ENCODE peak calls at places on chromosomes 12 and 14, in five cellular contexts. Y is mesendoderm, P is testis, L is lung, R is GM23248. E is an unnamed sample.

GRCh38 chr14:31944256-31945073 is 132.6 kb upstream of the ARHGAP5 start:
- DNase-seq in Y (no peak), P (no peak), L (no peak), R (no peak), E (no peak)

GRCh38 chr14:73833024-73833423 is 18.6 kb upstream of the PTGR2 start:
- DNase-seq in Y (peak; percentile 32), P (no peak), L (no peak), R (peak; percentile 65), E (no peak)

GRCh38 chr12:11347810-11348209 is 37.6 kb upstream of the PRB4 start:
- DNase-seq in Y (peak; percentile 3), P (no peak), L (no peak), R (no peak), E (no peak)

GRCh38 chr12:76549131-76549530 is 10.4 kb downstream of the OSBPL8 start:
- DNase-seq in Y (no peak), P (no peak), L (no peak), R (peak; percentile 33), E (no peak)

GRCh38 chr12:120669055-120669828 is 17.7 kb upstream of the MLEC start:
- DNase-seq in Y (no peak), P (peak; percentile 85), L (no peak), R (peak; percentile 83), E (no peak)

GRCh38 chr12:10226740-10227139 is 14.1 kb downstream of the GABARAPL1 start:
- DNase-seq in Y (no peak), P (no peak), L (no peak), R (no peak), E (no peak)

GRCh38 chr14:73167727-73168126 is 31.4 kb downstream of the PSEN1 start:
- DNase-seq in Y (no peak), P (no peak), L (no peak), R (no peak), E (no peak)

GRCh38 chr12:109523071-109523470 is 45.6 kb downstream of the UBE3B start:
- DNase-seq in Y (no peak), P (no peak), L (no peak), R (no peak), E (no peak)

GRCh38 chr12:10196210-10196609 is 16.5 kb upstream of the GABARAPL1 start:
- DNase-seq in Y (no peak), P (no peak), L (no peak), R (no peak), E (no peak)

GRCh38 chr14:64758025-64758521 is 53.8 kb downstream of the PLEKHG3 start:
- DNase-seq in Y (peak; percentile 88), P (no peak), L (no peak), R (peak; percentile 35), E (no peak)

GRCh38 chr12:87995581-87996178 is 33.5 kb downstream of the C12orf50 start:
- DNase-seq in Y (peak; percentile 80), P (peak; percentile 73), L (peak; percentile 51), R (peak; percentile 78), E (no peak)

GRCh38 chr14:83870556-83870955 is 1659.4 kb upstream of the FLRT2 start:
- DNase-seq in Y (no peak), P (no peak), L (no peak), R (no peak), E (no peak)

GRCh38 chr12:24822121-24822899 is 126.6 kb downstream of the BCAT1 start:
- DNase-seq in Y (no peak), P (no peak), L (no peak), R (peak; percentile 76), E (no peak)

DNA sequence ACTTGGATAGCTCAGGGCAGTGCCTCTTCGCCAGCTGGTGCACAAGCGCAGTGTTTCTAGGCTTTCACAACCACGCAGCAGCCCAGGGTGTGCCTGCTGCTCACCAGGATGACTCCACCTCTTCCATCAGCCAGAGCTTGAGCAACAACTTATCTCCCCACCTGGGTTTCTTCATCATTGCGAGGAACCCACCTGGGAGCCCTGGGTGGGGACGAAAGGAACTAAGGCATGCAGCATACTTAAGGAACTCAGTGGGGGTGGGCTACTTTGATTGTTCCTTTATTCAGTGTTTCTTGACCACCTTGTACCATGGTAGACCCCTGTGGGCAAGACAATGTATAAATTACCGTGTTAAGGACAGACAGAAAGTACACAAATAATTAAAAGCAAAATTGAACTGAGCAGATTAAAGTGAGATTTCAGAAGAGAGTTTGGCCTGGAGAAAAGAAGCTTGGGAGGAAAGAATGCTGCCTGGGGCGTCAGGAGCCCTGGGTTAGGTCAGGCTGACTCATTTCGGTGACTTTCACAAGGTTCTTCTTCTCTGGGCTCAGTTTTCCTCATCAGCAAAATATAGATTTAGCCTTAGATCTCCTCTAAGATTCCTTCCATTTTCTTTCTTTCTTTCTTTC is 22.9 kb downstream of the KRT18 start:
- DNase-seq in Y (peak; percentile 91), P (no peak), L (no peak), R (peak; percentile 93), E (no peak)
- H3K27ac ChIP-seq in Y (peak overlapping the region; percentile 63), P (no peak overlapping the region), L (no peak overlapping the region), R (peak overlapping the region; percentile 74), E (no peak overlapping the region)

GRCh38 chr14:53016919-53017318 is 66.1 kb upstream of the FERMT2 start:
- DNase-seq in Y (no peak), P (no peak), L (no peak), R (no peak), E (no peak)
- H3K27ac ChIP-seq in Y (no peak overlapping the region), P (no peak overlapping the region), L (no peak overlapping the region), R (no peak overlapping the region), E (no peak overlapping the region)

DNA sequence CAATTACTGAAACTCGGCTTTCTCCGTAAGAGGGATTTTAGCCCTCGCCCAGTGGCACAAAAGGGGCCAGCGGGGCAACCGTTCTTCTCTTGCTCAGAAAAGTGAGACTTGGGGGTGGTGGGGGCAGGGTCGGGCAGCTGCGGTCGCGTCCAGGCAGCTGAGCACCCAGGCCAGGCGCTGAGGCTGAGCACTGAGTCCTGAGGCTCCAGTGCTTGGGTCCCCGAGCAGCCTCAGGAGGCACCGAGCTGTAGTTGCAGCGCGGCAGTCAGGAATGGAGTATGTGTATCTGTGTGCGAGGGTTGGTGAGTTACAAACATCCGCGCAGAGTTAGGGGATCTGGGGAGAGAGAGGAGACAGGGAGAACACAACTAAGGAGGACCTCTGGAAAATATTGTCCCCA is 4.1 kb upstream of the HOXC6 start:
- DNase-seq in Y (no peak), P (no peak), L (no peak), R (peak; percentile 75), E (no peak)
- H3K27ac ChIP-seq in Y (no peak overlapping the region), P (peak overlapping the region; percentile 82), L (no peak overlapping the region), R (peak overlapping the region; percentile 99), E (no peak overlapping the region)

DNA sequence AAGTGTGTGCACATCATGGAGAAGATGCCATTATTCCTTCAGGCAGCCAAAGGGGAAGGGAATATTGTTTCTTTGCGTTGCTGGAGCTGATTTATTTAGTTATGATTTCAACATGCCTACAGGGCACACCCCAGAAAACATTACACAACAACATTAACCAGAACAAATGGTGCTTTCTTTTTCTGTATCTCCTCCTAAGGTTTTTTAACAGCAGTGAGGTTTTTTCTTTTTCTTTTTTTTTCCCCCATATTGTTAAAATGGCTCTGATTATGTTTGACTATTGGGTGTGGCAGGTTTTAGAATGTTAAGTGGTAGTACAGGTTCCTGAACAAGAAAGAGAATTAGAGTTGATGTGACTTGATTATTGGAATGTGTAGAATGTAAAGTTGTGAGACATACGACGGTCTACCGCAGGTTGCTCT is 144.8 kb downstream of the RAD51B start:
- DNase-seq in Y (no peak), P (no peak), L (no peak), R (peak; percentile 66), E (no peak)
- H3K27ac ChIP-seq in Y (no peak overlapping the region), P (no peak overlapping the region), L (no peak overlapping the region), R (peak overlapping the region; percentile 51), E (no peak overlapping the region)

DNA sequence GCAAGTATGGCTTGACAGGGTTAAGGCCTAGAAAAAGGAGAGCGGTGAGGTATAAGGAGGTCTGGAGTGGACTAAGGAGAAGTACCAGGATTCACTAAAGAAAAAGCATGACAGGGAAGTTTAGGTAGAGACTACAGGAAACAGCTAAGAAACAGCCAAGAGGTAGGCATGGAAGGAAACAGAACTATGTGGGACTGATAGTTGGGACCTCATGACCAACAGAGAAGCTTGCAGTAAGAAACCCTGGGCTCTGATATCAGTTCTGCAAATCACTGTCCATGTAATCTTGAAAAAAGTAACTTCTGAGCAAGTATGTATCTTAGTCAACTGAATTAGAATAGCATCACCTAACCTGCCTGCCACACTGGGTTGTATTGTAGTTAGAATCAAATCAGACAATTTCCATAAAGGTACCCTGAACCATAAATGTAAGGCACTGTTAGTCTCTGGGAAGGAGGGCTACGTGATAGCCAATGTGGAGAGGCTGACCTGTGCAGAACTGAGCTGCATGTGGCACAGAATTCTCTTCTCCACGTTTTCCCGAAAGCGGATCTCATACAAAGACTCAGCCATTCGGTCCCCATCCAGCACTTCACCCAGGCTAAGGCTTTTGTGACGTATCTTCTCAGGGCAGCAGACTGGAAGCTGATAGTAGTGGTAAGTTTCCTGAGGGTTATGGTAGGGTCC is 912 bp downstream of the TM9SF1 start:
- DNase-seq in Y (no peak), P (no peak), L (no peak), R (no peak), E (no peak)
- H3K27ac ChIP-seq in Y (no peak overlapping the region), P (peak overlapping the region; percentile 98), L (peak overlapping the region; percentile 98), R (peak overlapping the region; percentile 81), E (no peak overlapping the region)

GRCh38 chr12:50195832-50196231 is 28.7 kb upstream of the CERS5 start:
- DNase-seq in Y (no peak), P (no peak), L (no peak), R (peak; percentile 63), E (no peak)
- H3K27ac ChIP-seq in Y (no peak overlapping the region), P (no peak overlapping the region), L (no peak overlapping the region), R (peak overlapping the region; percentile 50), E (no peak overlapping the region)

GRCh38 chr12:63985945-63986344 is 141.4 kb downstream of the SRGAP1 start:
- DNase-seq in Y (no peak), P (no peak), L (no peak), R (no peak), E (no peak)

GRCh38 chr12:63994704-63995103 is 150.2 kb downstream of the SRGAP1 start:
- DNase-seq in Y (no peak), P (no peak), L (no peak), R (peak; percentile 76), E (no peak)

GRCh38 chr12:63995512-63995911 is 151.0 kb downstream of the SRGAP1 start:
- DNase-seq in Y (no peak), P (no peak), L (no peak), R (no peak), E (no peak)

GRCh38 chr12:63989301-63989845 is 144.9 kb downstream of the SRGAP1 start:
- DNase-seq in Y (no peak), P (no peak), L (no peak), R (peak; percentile 52), E (no peak)

DNA sequence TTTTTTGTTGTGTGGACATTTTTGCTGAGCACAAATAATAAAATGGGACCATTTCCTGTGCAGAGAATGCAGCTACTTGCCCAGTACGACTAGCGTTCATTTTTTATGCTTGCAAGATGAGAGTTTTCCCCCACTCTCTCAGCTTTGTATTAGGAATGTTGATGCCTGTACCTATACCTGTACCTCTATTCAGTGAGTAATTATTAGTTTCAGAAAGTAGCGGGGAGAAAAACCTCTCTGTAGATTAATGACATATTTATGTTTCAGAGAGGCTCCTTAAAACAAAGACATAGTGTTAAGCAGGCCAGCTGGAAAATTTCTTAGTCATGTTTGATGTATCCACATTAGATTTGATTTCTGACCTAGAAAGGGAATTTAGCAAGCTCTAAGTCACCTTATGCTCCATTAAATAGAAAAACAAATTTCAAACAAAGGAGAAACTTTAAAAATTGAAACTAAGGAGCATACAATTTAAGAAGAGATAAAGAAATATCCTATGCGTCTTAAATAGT is 146.6 kb downstream of the SRGAP1 start:
- DNase-seq in Y (no peak), P (no peak), L (no peak), R (peak; percentile 28), E (no peak)
- H3K27ac ChIP-seq in Y (no peak overlapping the region), P (no peak overlapping the region), L (no peak overlapping the region), R (peak overlapping the region; percentile 1), E (no peak overlapping the region)

E was measured in caudate nucleus.